ENCODE peak calls at places on chromosome 14, in seven cellular contexts. D, E, N, W, M, K and J are unnamed samples.

GRCh38 chr14:90093942-90094595 is 32.3 kb downstream of the KCNK13 start:
- DNase-seq in D (no peak), E (no peak), N (no peak), W (no peak), M (no peak), K (no peak), J (no peak)

GRCh38 chr14:92460541-92460915 is 53.1 kb upstream of the RIN3 start:
- DNase-seq in D (no peak), E (no peak), N (no peak), W (no peak), M (no peak), K (no peak), J (no peak)

GRCh38 chr14:68712703-68713370 is 80.0 kb downstream of the ZFP36L1 start:
- DNase-seq in D (no peak), E (no peak), N (no peak), W (no peak), M (no peak), K (no peak), J (no peak)

GRCh38 chr14:65748796-65749195 is 336.3 kb downstream of the FUT8 start:
- DNase-seq in D (no peak), E (no peak), N (no peak), W (no peak), M (no peak), K (no peak), J (no peak)

GRCh38 chr14:65961004-65961403 is 525.2 kb upstream of the CCDC196 start:
- DNase-seq in D (peak; percentile 57), E (peak; percentile 70), N (peak; percentile 63), W (peak; percentile 75), M (peak; percentile 20), K (peak; percentile 19), J (peak; percentile 70)

GRCh38 chr14:81144811-81145598 is 75.8 kb downstream of the GTF2A1 start:
- DNase-seq in D (no peak), E (no peak), N (no peak), W (no peak), M (no peak), K (peak; percentile 8), J (no peak)

GRCh38 chr14:38721822-38722431 is 381.1 kb downstream of the SEC23A start:
- DNase-seq in D (peak; percentile 37), E (peak; percentile 1), N (no peak), W (peak; percentile 69), M (peak; percentile 21), K (peak; percentile 75), J (peak; percentile 57)

GRCh38 chr14:104660597-104660996 is 28.8 kb upstream of the INF2 start:
- DNase-seq in D (peak; percentile 69), E (no peak), N (no peak), W (no peak), M (no peak), K (no peak), J (no peak)

GRCh38 chr14:65000868-65001600 is 14.3 kb downstream of the FNTB start:
- DNase-seq in D (no peak), E (no peak), N (no peak), W (no peak), M (no peak), K (no peak), J (no peak)

GRCh38 chr14:92958373-92959188 is 35.6 kb downstream of the CHGA start:
- DNase-seq in D (no peak), E (no peak), N (no peak), W (no peak), M (no peak), K (no peak), J (no peak)

GRCh38 chr14:59268011-59268410 is 79.5 kb downstream of the DAAM1 start:
- DNase-seq in D (no peak), E (no peak), N (no peak), W (no peak), M (no peak), K (no peak), J (no peak)

GRCh38 chr14:76117789-76118188 is 33.9 kb upstream of the GPATCH2L start:
- DNase-seq in D (no peak), E (no peak), N (no peak), W (no peak), M (no peak), K (no peak), J (no peak)

GRCh38 chr14:77485901-77486678 is 12.5 kb downstream of the ISM2 start:
- DNase-seq in D (peak; percentile 10), E (no peak), N (no peak), W (no peak), M (no peak), K (no peak), J (no peak)

GRCh38 chr14:28303248-28303647 is 463.3 kb upstream of the FOXG1 start:
- DNase-seq in D (no peak), E (no peak), N (no peak), W (no peak), M (no peak), K (no peak), J (no peak)

GRCh38 chr14:22159049-22159448 is 430.0 kb downstream of the DAD1 start:
- DNase-seq in D (no peak), E (no peak), N (no peak), W (no peak), M (no peak), K (peak; percentile 72), J (no peak)

GRCh38 chr14:22532345-22533056 is 56.5 kb downstream of the DAD1 start:
- DNase-seq in D (no peak), E (no peak), N (no peak), W (no peak), M (no peak), K (peak; percentile 82), J (no peak)